ENCODE peak calls at places on chromosomes 4 and X, in four cellular contexts. K is A549, D is K562, T is HepG2. L is an unnamed sample.
A peak's percentile ranks its signal among the peaks of the same experiment; 100 is the strongest.

GRCh38 chr4:74598611-74599325 is 153.8 kb downstream of the AREG start:
- DNase-seq in K (no peak), D (no peak), T (no peak), L (no peak)

GRCh38 chr4:42344260-42344659 is 53.0 kb upstream of the SHISA3 start:
- DNase-seq in K (no peak), D (no peak), T (no peak), L (no peak)

GRCh38 chr4:151678048-151678853 is 82.6 kb downstream of the GATB start:
- DNase-seq in K (no peak), D (no peak), T (no peak), L (no peak)

GRCh38 chr4:112855058-112855457 is 194.4 kb upstream of the ANK2 start:
- DNase-seq in K (no peak), D (no peak), T (no peak), L (no peak)

GRCh38 chr4:1349359-1350168 is 2.6 kb downstream of the UVSSA start:
- DNase-seq in K (no peak), D (no peak), T (no peak), L (no peak)

GRCh38 chrX:134671207-134671750 is 13.0 kb upstream of the PLAC1 start:
- DNase-seq in K (no peak), D (no peak), T (no peak), L (no peak)

GRCh38 chr4:14428125-14428524 is 574.2 kb upstream of the CPEB2 start:
- DNase-seq in K (no peak), D (no peak), T (no peak), L (no peak)

GRCh38 chr4:26162095-26162494 is 158.7 kb upstream of the RBPJ start:
- DNase-seq in K (no peak), D (no peak), T (no peak), L (no peak)

GRCh38 chr4:42566835-42567234 is 90.1 kb downstream of the ATP8A1 start:
- DNase-seq in K (no peak), D (no peak), T (no peak), L (no peak)

DNA sequence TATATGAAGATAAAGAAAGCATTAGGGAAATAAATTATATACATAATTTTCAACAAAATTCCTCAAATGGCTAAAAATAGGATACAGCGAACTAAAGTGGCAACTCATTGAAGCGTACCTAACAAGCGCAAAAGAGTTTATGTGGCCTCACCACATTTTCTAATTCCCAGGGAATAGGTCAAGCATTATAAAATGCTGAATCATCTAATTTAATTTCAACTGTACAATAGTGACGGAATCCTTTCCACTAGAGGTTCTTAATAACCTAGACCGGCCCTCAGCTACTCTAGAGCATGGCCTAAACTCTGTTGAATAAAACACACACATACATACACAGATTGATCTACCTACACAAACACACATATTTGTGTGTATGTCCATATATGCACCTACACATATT is 29.1 kb downstream of the CXXC4 start:
- DNase-seq in K (no peak), D (no peak), T (no peak), L (no peak)
- TF ChIP-seq RNF2 in K (no peak), D (no peak), T (no peak), L (no peak)

DNA sequence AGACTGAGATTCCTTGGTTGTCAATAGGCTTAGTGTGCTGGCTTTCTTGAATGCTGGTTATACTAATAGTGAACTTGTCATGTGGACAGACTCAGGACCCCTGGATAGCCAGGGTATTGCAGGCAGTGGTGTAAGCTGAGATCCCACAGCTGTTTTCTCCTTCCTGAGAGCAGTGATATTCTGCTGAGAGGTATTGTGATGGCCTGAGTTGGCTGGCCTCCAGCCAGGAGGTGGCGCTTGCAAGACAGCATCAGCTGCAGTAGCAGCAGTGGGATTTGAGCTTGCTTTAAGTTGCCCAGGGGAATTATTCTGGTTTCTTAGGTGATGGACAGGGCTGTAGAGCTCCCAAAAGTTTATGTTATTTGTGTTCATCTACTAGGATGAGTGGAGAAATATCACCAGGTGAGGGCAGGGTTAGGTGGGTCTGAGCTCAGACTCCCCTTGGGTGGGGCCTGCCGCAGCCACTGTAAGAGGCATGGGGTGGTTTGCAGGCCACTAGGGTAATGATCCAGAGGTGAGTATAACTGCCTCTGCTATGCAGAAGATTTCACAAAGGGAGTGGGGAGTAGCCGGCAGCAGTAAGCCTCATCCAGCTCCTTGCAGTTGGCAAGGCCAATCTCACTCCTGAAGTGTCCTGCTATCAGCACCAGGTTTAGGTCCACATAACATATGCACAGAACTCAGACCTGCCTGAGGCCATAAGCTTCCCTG is 66.2 kb downstream of the IL15 start:
- DNase-seq in K (no peak), D (no peak), T (no peak), L (no peak)
- TF ChIP-seq RNF2 in K (no peak), D (no peak), T (no peak), L (no peak)

DNA sequence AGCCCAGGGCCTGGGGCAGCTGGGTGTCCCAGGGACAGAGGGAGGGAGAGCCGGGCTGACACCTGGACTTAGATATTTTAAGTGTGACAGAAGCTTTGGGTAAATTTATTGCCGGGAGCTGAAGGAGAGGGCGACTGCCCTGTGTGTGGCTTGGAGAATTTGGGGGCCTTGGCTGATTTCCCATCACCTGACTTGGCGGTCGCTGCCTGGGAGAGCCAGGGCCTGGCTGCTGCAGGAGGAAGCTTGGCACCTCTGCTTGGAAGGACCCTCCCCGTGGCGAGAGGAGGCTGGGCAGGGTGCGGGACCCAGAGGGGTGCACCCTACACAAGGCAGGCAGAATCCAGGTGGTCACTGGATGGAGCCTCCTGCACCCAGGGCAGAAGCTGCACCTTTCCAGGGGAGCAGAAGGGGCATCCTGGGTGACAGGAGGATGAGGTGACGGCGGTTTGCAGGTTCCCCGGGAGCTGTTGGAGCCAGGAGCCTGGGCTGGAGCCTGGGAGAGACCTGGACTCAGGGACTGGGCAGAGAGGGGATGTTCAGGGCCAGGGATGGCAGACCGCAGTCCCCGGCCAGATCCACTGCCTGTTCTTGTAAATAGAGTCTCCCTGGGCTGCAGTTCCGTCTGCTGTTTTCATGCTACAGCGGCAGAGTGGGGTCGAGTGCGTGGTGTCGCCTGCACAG is 72.0 kb downstream of the RGS12 start:
- DNase-seq in K (no peak), D (no peak), T (no peak), L (peak; percentile 43)
- TF ChIP-seq RNF2 in K (no peak), D (no peak), T (no peak), L (no peak)

GRCh38 chr4:5128569-5128968 is 77.3 kb downstream of the STK32B start:
- DNase-seq in K (no peak), D (no peak), T (no peak), L (no peak)
- TF ChIP-seq RNF2 in K (no peak), D (no peak), T (no peak), L (no peak)